ENCODE peak calls at places on chromosomes 13 and 19, in five cellular contexts. V is neural crest cell; B is fibroblast of the conjunctiva; K is AG09309; U is CD8-positive, alpha-beta T cell. O is an unnamed sample.

GRCh38 chr19:20444202-20444885 is 121.2 kb downstream of the ZNF737 start:
- DNase-seq in V (no peak), B (no peak), K (no peak), U (no peak), O (no peak)

GRCh38 chr19:29735821-29736220 is 20.8 kb upstream of the C19orf12 start:
- DNase-seq in V (no peak), B (no peak), K (no peak), U (no peak), O (no peak)

GRCh38 chr19:15299568-15300409 is 32.5 kb downstream of the BRD4 start:
- DNase-seq in V (no peak), B (no peak), K (peak), U (no peak), O (no peak)

GRCh38 chr19:42277821-42278809 is 9.1 kb downstream of the CIC start:
- DNase-seq in V (no peak), B (no peak), K (no peak), U (no peak), O (no peak)

GRCh38 chr19:18733196-18733647 is 49.7 kb downstream of the CRTC1 start:
- DNase-seq in V (no peak), B (peak), K (no peak), U (no peak), O (no peak)

GRCh38 chr19:49127674-49128544 is 8.6 kb downstream of the PPFIA3 start:
- DNase-seq in V (peak), B (peak), K (peak), U (peak), O (peak)

GRCh38 chr19:27794444-27795042 is 1418.4 kb downstream of the UQCRFS1 start:
- DNase-seq in V (no peak), B (no peak), K (no peak), U (no peak), O (no peak)

GRCh38 chr19:40251244-40251643 is 24.8 kb upstream of the CCNP start:
- DNase-seq in V (no peak), B (no peak), K (no peak), U (no peak), O (no peak)

GRCh38 chr19:291561-292280 is 518 bp upstream of the PLPP2 start:
- DNase-seq in V (no peak), B (no peak), K (no peak), U (no peak), O (no peak)

GRCh38 chr19:18122860-18123795 is 25.6 kb downstream of the MAST3 start:
- DNase-seq in V (no peak), B (no peak), K (no peak), U (no peak), O (no peak)

GRCh38 chr19:4455742-4456565 is 1.6 kb downstream of the UBXN6 start:
- DNase-seq in V (no peak), B (peak), K (no peak), U (no peak), O (peak)

GRCh38 chr13:43942301-43942700 is 62.6 kb downstream of the LACC1 start:
- DNase-seq in V (no peak), B (no peak), K (no peak), U (no peak), O (no peak)

GRCh38 chr19:58362272-58362994 is at the start of gene ZNF497:
- DNase-seq in V (peak), B (peak), K (peak), U (peak), O (peak)

GRCh38 chr13:75458696-75459422 is 23.1 kb downstream of the TBC1D4 start:
- DNase-seq in V (no peak), B (no peak), K (no peak), U (no peak), O (no peak)

GRCh38 chr19:34353546-34353945 is 11.4 kb upstream of the GPI start:
- DNase-seq in V (no peak), B (no peak), K (no peak), U (no peak), O (no peak)

GRCh38 chr13:26219726-26220125 is 2.4 kb downstream of the RNF6 start:
- DNase-seq in V (no peak), B (no peak), K (peak), U (no peak), O (no peak)

GRCh38 chr19:39916851-39917396 is 17.5 kb downstream of the FCGBP start:
- DNase-seq in V (no peak), B (no peak), K (no peak), U (no peak), O (no peak)

GRCh38 chr13:111140562-111141105 is 25.5 kb downstream of the ARHGEF7 start:
- DNase-seq in V (no peak), B (no peak), K (no peak), U (no peak), O (no peak)

GRCh38 chr19:37778613-37779138 is 710 bp downstream of the ZNF573 start:
- DNase-seq in V (no peak), B (no peak), K (no peak), U (no peak), O (no peak)

GRCh38 chr19:49567722-49568454 is 12.5 kb downstream of the NOSIP start:
- DNase-seq in V (no peak), B (peak), K (no peak), U (peak), O (no peak)